ENCODE peak calls at places on chromosomes 6 and 20, in four cellular contexts. One of them, this sample, is unnamed.

GRCh38 chr6:166667886-166668620 is 41.0 kb upstream of the RPS6KA2 start:
- DNase-seq in heart right ventricle: no peak
- DNase-seq in DMS53: no peak
- DNase-seq in NCI-H1105: no peak
- DNase-seq in this sample: no peak

GRCh38 chr6:80553071-80553740 is 446.7 kb downstream of the BCKDHB start:
- DNase-seq in heart right ventricle: no peak
- DNase-seq in DMS53: no peak
- DNase-seq in NCI-H1105: no peak
- DNase-seq in this sample: no peak

GRCh38 chr6:70520575-70520974 is 46.2 kb upstream of the SDHAF4 start:
- DNase-seq in DMS53: peak
- DNase-seq in NCI-H1105: no peak
- DNase-seq in heart right ventricle: no peak
- DNase-seq in this sample: peak

GRCh38 chr20:60331688-60332300 is 373.6 kb downstream of the CDH26 start:
- DNase-seq in DMS53: no peak
- DNase-seq in NCI-H1105: no peak
- DNase-seq in heart right ventricle: no peak
- DNase-seq in this sample: no peak

GRCh38 chr6:3183071-3183470 is 25.7 kb upstream of the TUBB2A start:
- DNase-seq in heart right ventricle: no peak
- DNase-seq in NCI-H1105: no peak
- DNase-seq in DMS53: no peak
- DNase-seq in this sample: no peak

GRCh38 chr20:32971703-32972161 is 32.5 kb downstream of the SUN5 start:
- DNase-seq in heart right ventricle: no peak
- DNase-seq in NCI-H1105: no peak
- DNase-seq in DMS53: no peak
- DNase-seq in this sample: no peak

GRCh38 chr6:26599134-26599533 is 2.4 kb downstream of the ABT1 start:
- DNase-seq in DMS53: no peak
- DNase-seq in heart right ventricle: no peak
- DNase-seq in NCI-H1105: no peak
- DNase-seq in this sample: no peak

GRCh38 chr20:44465001-44465560 is 10.6 kb upstream of the TTPAL start:
- DNase-seq in heart right ventricle: no peak
- DNase-seq in DMS53: no peak
- DNase-seq in NCI-H1105: no peak
- DNase-seq in this sample: no peak

GRCh38 chr20:51196991-51197651 is 174.2 kb upstream of the KCNG1 start:
- DNase-seq in NCI-H1105: no peak
- DNase-seq in heart right ventricle: no peak
- DNase-seq in DMS53: no peak
- DNase-seq in this sample: no peak

GRCh38 chr20:62523473-62524203 is 47.8 kb upstream of the GATA5 start:
- DNase-seq in NCI-H1105: no peak
- DNase-seq in DMS53: no peak
- DNase-seq in heart right ventricle: no peak
- DNase-seq in this sample: no peak

GRCh38 chr20:37922016-37922415 is 19.1 kb downstream of the VSTM2L start:
- DNase-seq in NCI-H1105: no peak
- DNase-seq in DMS53: no peak
- DNase-seq in heart right ventricle: no peak
- DNase-seq in this sample: no peak

GRCh38 chr6:160348209-160348551 is at the start of gene SLC22A3:
- DNase-seq in NCI-H1105: no peak
- DNase-seq in DMS53: peak
- DNase-seq in heart right ventricle: no peak
- DNase-seq in this sample: peak

GRCh38 chr6:170008386-170008785 is 257.0 kb downstream of the ERMARD start:
- DNase-seq in NCI-H1105: no peak
- DNase-seq in heart right ventricle: no peak
- DNase-seq in DMS53: no peak
- DNase-seq in this sample: no peak